ENCODE peak calls at places on chromosomes 7 and 10, in six cellular contexts. One of them, this sample, is unnamed.

GRCh38 chr10:110137142-110137545 is 70.3 kb upstream of the MXI1 start:
- DNase-seq in neuronal stem cell: peak
- DNase-seq in trophoblast cell: peak
- DNase-seq in IMR-90: peak
- DNase-seq in H1: no peak
- DNase-seq in mesenchymal stem cell: peak
- DNase-seq in this sample: no peak

GRCh38 chr10:97708976-97709745 is 4.4 kb upstream of the MARVELD1 start:
- DNase-seq in trophoblast cell: peak
- DNase-seq in IMR-90: peak
- DNase-seq in neuronal stem cell: peak
- DNase-seq in H1: peak
- DNase-seq in mesenchymal stem cell: peak
- DNase-seq in this sample: peak

GRCh38 chr7:116465125-116465524 is 34.4 kb upstream of the CAV2 start:
- DNase-seq in neuronal stem cell: no peak
- DNase-seq in mesenchymal stem cell: no peak
- DNase-seq in H1: no peak
- DNase-seq in IMR-90: no peak
- DNase-seq in trophoblast cell: no peak
- DNase-seq in this sample: no peak

GRCh38 chr10:106708521-106708920 is 456.0 kb downstream of the SORCS1 start:
- DNase-seq in mesenchymal stem cell: no peak
- DNase-seq in H1: peak
- DNase-seq in neuronal stem cell: no peak
- DNase-seq in trophoblast cell: no peak
- DNase-seq in IMR-90: no peak
- DNase-seq in this sample: peak

GRCh38 chr7:88328787-88329186 is 22.1 kb upstream of the STEAP4 start:
- DNase-seq in trophoblast cell: no peak
- DNase-seq in IMR-90: no peak
- DNase-seq in H1: no peak
- DNase-seq in neuronal stem cell: no peak
- DNase-seq in mesenchymal stem cell: no peak
- DNase-seq in this sample: no peak

GRCh38 chr10:70265032-70265689 is 18.6 kb downstream of the NPFFR1 start:
- DNase-seq in IMR-90: no peak
- DNase-seq in mesenchymal stem cell: no peak
- DNase-seq in H1: peak
- DNase-seq in neuronal stem cell: no peak
- DNase-seq in trophoblast cell: no peak
- DNase-seq in this sample: peak

GRCh38 chr7:83655951-83656556 is 7.1 kb upstream of the SEMA3E start:
- DNase-seq in IMR-90: peak
- DNase-seq in mesenchymal stem cell: peak
- DNase-seq in trophoblast cell: peak
- DNase-seq in H1: no peak
- DNase-seq in neuronal stem cell: no peak
- DNase-seq in this sample: no peak

GRCh38 chr7:157508477-157508881 is 171.7 kb downstream of the DNAJB6 start:
- DNase-seq in neuronal stem cell: no peak
- DNase-seq in IMR-90: no peak
- DNase-seq in mesenchymal stem cell: no peak
- DNase-seq in trophoblast cell: no peak
- DNase-seq in H1: no peak
- DNase-seq in this sample: no peak

GRCh38 chr10:74227697-74228424 is 76.8 kb downstream of the ADK start:
- DNase-seq in neuronal stem cell: no peak
- DNase-seq in trophoblast cell: no peak
- DNase-seq in mesenchymal stem cell: peak
- DNase-seq in H1: no peak
- DNase-seq in IMR-90: peak
- DNase-seq in this sample: no peak

GRCh38 chr10:60426425-60426824 is 36.8 kb upstream of the ANK3 start:
- DNase-seq in mesenchymal stem cell: peak
- DNase-seq in IMR-90: peak
- DNase-seq in trophoblast cell: no peak
- DNase-seq in neuronal stem cell: no peak
- DNase-seq in H1: no peak
- DNase-seq in this sample: no peak

GRCh38 chr10:115653473-115653872 is 560.3 kb downstream of the ATRNL1 start:
- DNase-seq in IMR-90: no peak
- DNase-seq in mesenchymal stem cell: peak
- DNase-seq in neuronal stem cell: no peak
- DNase-seq in H1: no peak
- DNase-seq in trophoblast cell: no peak
- DNase-seq in this sample: no peak

GRCh38 chr10:32971536-32972091 is 13.6 kb upstream of the ITGB1 start:
- DNase-seq in IMR-90: no peak
- DNase-seq in neuronal stem cell: no peak
- DNase-seq in trophoblast cell: peak
- DNase-seq in H1: no peak
- DNase-seq in mesenchymal stem cell: no peak
- DNase-seq in this sample: no peak

GRCh38 chr7:73833251-73833919 is 2.6 kb downstream of the CLDN4 start:
- DNase-seq in mesenchymal stem cell: peak
- DNase-seq in H1: no peak
- DNase-seq in IMR-90: no peak
- DNase-seq in trophoblast cell: peak
- DNase-seq in neuronal stem cell: no peak
- DNase-seq in this sample: peak

GRCh38 chr7:81470084-81470723 is 299.6 kb downstream of the HGF start:
- DNase-seq in trophoblast cell: peak
- DNase-seq in neuronal stem cell: peak
- DNase-seq in mesenchymal stem cell: peak
- DNase-seq in IMR-90: peak
- DNase-seq in H1: peak
- DNase-seq in this sample: peak

GRCh38 chr7:46486264-46487206 is 565.5 kb upstream of the IGFBP3 start:
- DNase-seq in H1: no peak
- DNase-seq in neuronal stem cell: no peak
- DNase-seq in trophoblast cell: peak
- DNase-seq in mesenchymal stem cell: peak
- DNase-seq in IMR-90: peak
- DNase-seq in this sample: no peak

GRCh38 chr10:69449841-69450240 is 1.4 kb upstream of the TSPAN15 start:
- DNase-seq in mesenchymal stem cell: peak
- DNase-seq in IMR-90: peak
- DNase-seq in trophoblast cell: no peak
- DNase-seq in neuronal stem cell: peak
- DNase-seq in H1: peak
- DNase-seq in this sample: peak

GRCh38 chr10:117137031-117137910 is 799 bp downstream of the VAX1 start:
- DNase-seq in neuronal stem cell: no peak
- DNase-seq in H1: peak
- DNase-seq in trophoblast cell: no peak
- DNase-seq in mesenchymal stem cell: no peak
- DNase-seq in IMR-90: no peak
- DNase-seq in this sample: peak

GRCh38 chr7:80334185-80334584 is 177.7 kb downstream of the GNAT3 start:
- DNase-seq in mesenchymal stem cell: peak
- DNase-seq in neuronal stem cell: no peak
- DNase-seq in IMR-90: no peak
- DNase-seq in trophoblast cell: no peak
- DNase-seq in H1: no peak
- DNase-seq in this sample: no peak

GRCh38 chr7:106779877-106780276 is 85.2 kb upstream of the PIK3CG start:
- DNase-seq in trophoblast cell: no peak
- DNase-seq in IMR-90: no peak
- DNase-seq in neuronal stem cell: no peak
- DNase-seq in mesenchymal stem cell: no peak
- DNase-seq in H1: peak
- DNase-seq in this sample: peak

GRCh38 chr10:130491011-130491697 is 355.0 kb downstream of the GLRX3 start:
- DNase-seq in trophoblast cell: peak
- DNase-seq in IMR-90: no peak
- DNase-seq in neuronal stem cell: no peak
- DNase-seq in mesenchymal stem cell: no peak
- DNase-seq in H1: no peak
- DNase-seq in this sample: no peak

GRCh38 chr7:31058122-31058521 is 6.0 kb downstream of the ADCYAP1R1 start:
- DNase-seq in IMR-90: peak
- DNase-seq in neuronal stem cell: no peak
- DNase-seq in H1: no peak
- DNase-seq in mesenchymal stem cell: no peak
- DNase-seq in trophoblast cell: no peak
- DNase-seq in this sample: no peak

GRCh38 chr10:79244068-79244442 is 103.2 kb upstream of the PPIF start:
- DNase-seq in neuronal stem cell: no peak
- DNase-seq in IMR-90: no peak
- DNase-seq in H1: no peak
- DNase-seq in trophoblast cell: no peak
- DNase-seq in mesenchymal stem cell: no peak
- DNase-seq in this sample: no peak

GRCh38 chr10:97497572-97498075 is 598 bp downstream of the MMS19 start:
- DNase-seq in trophoblast cell: peak
- DNase-seq in mesenchymal stem cell: peak
- DNase-seq in neuronal stem cell: peak
- DNase-seq in IMR-90: peak
- DNase-seq in H1: peak
- DNase-seq in this sample: peak

GRCh38 chr10:22228943-22229755 is 11.3 kb upstream of the EBLN1 start:
- DNase-seq in H1: peak
- DNase-seq in trophoblast cell: peak
- DNase-seq in mesenchymal stem cell: peak
- DNase-seq in neuronal stem cell: peak
- DNase-seq in IMR-90: peak
- DNase-seq in this sample: peak

GRCh38 chr7:577971-578370 is 58.3 kb upstream of the PDGFA start:
- DNase-seq in neuronal stem cell: no peak
- DNase-seq in trophoblast cell: no peak
- DNase-seq in IMR-90: no peak
- DNase-seq in mesenchymal stem cell: no peak
- DNase-seq in H1: no peak
- DNase-seq in this sample: no peak

GRCh38 chr7:128266891-128267839 is 26.1 kb downstream of the LEP start:
- DNase-seq in H1: peak
- DNase-seq in neuronal stem cell: peak
- DNase-seq in IMR-90: peak
- DNase-seq in trophoblast cell: no peak
- DNase-seq in mesenchymal stem cell: peak
- DNase-seq in this sample: peak
- H3K14ac ChIP-seq in H1: no peak
- H3K14ac ChIP-seq in neuronal stem cell: no peak
- H3K14ac ChIP-seq in IMR-90: peak
- H3K14ac ChIP-seq in trophoblast cell: no peak
- H3K14ac ChIP-seq in mesenchymal stem cell: no peak
- H3K14ac ChIP-seq in this sample: peak

GRCh38 chr7:5699951-5700384 is 81.5 kb downstream of the RNF216 start:
- DNase-seq in IMR-90: peak
- DNase-seq in H1: no peak
- DNase-seq in mesenchymal stem cell: peak
- DNase-seq in neuronal stem cell: no peak
- DNase-seq in trophoblast cell: no peak
- DNase-seq in this sample: no peak
- H3K9ac ChIP-seq in IMR-90: peak
- H3K9ac ChIP-seq in H1: no peak
- H3K9ac ChIP-seq in mesenchymal stem cell: peak
- H3K9ac ChIP-seq in neuronal stem cell: no peak
- H3K9ac ChIP-seq in trophoblast cell: no peak
- H3K9ac ChIP-seq in this sample: no peak

GRCh38 chr10:127133225-127133624 is 63.2 kb downstream of the INSYN2A start:
- DNase-seq in trophoblast cell: no peak
- DNase-seq in H1: no peak
- DNase-seq in neuronal stem cell: no peak
- DNase-seq in mesenchymal stem cell: no peak
- DNase-seq in IMR-90: no peak
- DNase-seq in this sample: no peak

GRCh38 chr10:127132434-127132833 is 64.0 kb downstream of the INSYN2A start:
- DNase-seq in H1: no peak
- DNase-seq in mesenchymal stem cell: no peak
- DNase-seq in neuronal stem cell: no peak
- DNase-seq in trophoblast cell: no peak
- DNase-seq in IMR-90: no peak
- DNase-seq in this sample: no peak

GRCh38 chr10:127135844-127136577 is 60.4 kb downstream of the INSYN2A start:
- DNase-seq in IMR-90: no peak
- DNase-seq in trophoblast cell: no peak
- DNase-seq in neuronal stem cell: no peak
- DNase-seq in mesenchymal stem cell: no peak
- DNase-seq in H1: no peak
- DNase-seq in this sample: no peak

GRCh38 chr10:127137391-127137790 is 59.0 kb downstream of the INSYN2A start:
- DNase-seq in mesenchymal stem cell: no peak
- DNase-seq in neuronal stem cell: no peak
- DNase-seq in H1: no peak
- DNase-seq in trophoblast cell: no peak
- DNase-seq in IMR-90: no peak
- DNase-seq in this sample: no peak

GRCh38 chr10:127133672-127134500 is 62.5 kb downstream of the INSYN2A start:
- DNase-seq in IMR-90: peak
- DNase-seq in H1: no peak
- DNase-seq in trophoblast cell: no peak
- DNase-seq in neuronal stem cell: no peak
- DNase-seq in mesenchymal stem cell: peak
- DNase-seq in this sample: no peak
- H4K91ac ChIP-seq in IMR-90: no peak
- H4K91ac ChIP-seq in H1: no peak
- H4K91ac ChIP-seq in trophoblast cell: no peak
- H4K91ac ChIP-seq in neuronal stem cell: no peak
- H4K91ac ChIP-seq in mesenchymal stem cell: no peak
- H4K91ac ChIP-seq in this sample: no peak

GRCh38 chr10:128418819-128419218 is 292.6 kb upstream of the MKI67 start:
- DNase-seq in mesenchymal stem cell: no peak
- DNase-seq in H1: no peak
- DNase-seq in trophoblast cell: no peak
- DNase-seq in neuronal stem cell: no peak
- DNase-seq in IMR-90: no peak
- DNase-seq in this sample: no peak

GRCh38 chr10:128419466-128420019 is 293.3 kb upstream of the MKI67 start:
- DNase-seq in mesenchymal stem cell: no peak
- DNase-seq in trophoblast cell: no peak
- DNase-seq in H1: no peak
- DNase-seq in IMR-90: no peak
- DNase-seq in neuronal stem cell: no peak
- DNase-seq in this sample: no peak

GRCh38 chr10:128414568-128414967 is 288.3 kb upstream of the MKI67 start:
- DNase-seq in H1: no peak
- DNase-seq in mesenchymal stem cell: no peak
- DNase-seq in IMR-90: no peak
- DNase-seq in trophoblast cell: no peak
- DNase-seq in neuronal stem cell: no peak
- DNase-seq in this sample: no peak

GRCh38 chr10:128417776-128418175 is 291.6 kb upstream of the MKI67 start:
- DNase-seq in neuronal stem cell: no peak
- DNase-seq in trophoblast cell: no peak
- DNase-seq in mesenchymal stem cell: no peak
- DNase-seq in H1: no peak
- DNase-seq in IMR-90: no peak
- DNase-seq in this sample: no peak

DNA sequence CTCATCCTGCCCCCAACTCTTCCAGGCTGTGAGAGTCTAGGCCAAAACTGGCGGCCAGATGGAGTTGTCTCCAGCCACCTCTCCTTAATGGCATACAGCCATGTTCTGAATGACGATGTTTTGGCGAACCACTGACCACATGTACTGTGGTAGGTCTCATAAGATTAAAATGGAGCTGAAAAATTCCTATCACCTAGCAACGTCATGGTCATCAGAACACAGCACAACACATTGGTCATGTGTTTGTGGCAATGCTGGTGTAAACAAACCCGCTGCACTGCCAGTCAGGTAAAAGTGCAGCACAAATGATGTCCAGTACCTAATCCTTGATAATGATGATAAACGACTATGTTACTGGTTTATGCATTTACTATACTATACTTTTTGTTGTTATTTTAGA is 290.0 kb upstream of the MKI67 start:
- DNase-seq in mesenchymal stem cell: no peak
- DNase-seq in IMR-90: no peak
- DNase-seq in H1: peak
- DNase-seq in trophoblast cell: peak
- DNase-seq in neuronal stem cell: no peak
- DNase-seq in this sample: no peak
- H3K14ac ChIP-seq in mesenchymal stem cell: no peak
- H3K14ac ChIP-seq in IMR-90: no peak
- H3K14ac ChIP-seq in H1: no peak
- H3K14ac ChIP-seq in trophoblast cell: no peak
- H3K14ac ChIP-seq in neuronal stem cell: no peak
- H3K14ac ChIP-seq in this sample: no peak

This sample was measured in H9.